ENCODE peak calls at places on chromosome 7, in nine cellular contexts. Y is suprapubic skin, U is psoas muscle, B is IMR-90, H is B cell, T is HCT116, V is epithelial cell of proximal tubule, A is GM23338, R is endothelial cell. X is an unnamed sample.

GRCh38 chr7:33841658-33842057 is 63.7 kb upstream of the BMPER start:
- DNase-seq in Y (no peak), U (peak), B (peak), H (no peak), T (no peak), V (no peak), A (no peak), R (no peak), X (no peak)

GRCh38 chr7:78539825-78540224 is 741.3 kb downstream of the PHTF2 start:
- DNase-seq in Y (no peak), U (no peak), B (no peak), H (no peak), T (no peak), V (no peak), A (no peak), R (no peak), X (no peak)

GRCh38 chr7:24050991-24051529 is 232.9 kb upstream of the NPY start:
- DNase-seq in Y (no peak), U (no peak), B (no peak), H (no peak), T (no peak), V (no peak), A (no peak), R (no peak), X (no peak)

GRCh38 chr7:23594879-23595604 is 2.1 kb upstream of the CCDC126 start:
- DNase-seq in Y (no peak), U (no peak), B (no peak), H (peak), T (peak), V (peak), A (no peak), R (no peak), X (no peak)

GRCh38 chr7:29734246-29734731 is 72.0 kb upstream of the WIPF3 start:
- DNase-seq in Y (no peak), U (no peak), B (no peak), H (no peak), T (no peak), V (no peak), A (no peak), R (no peak), X (no peak)

GRCh38 chr7:115417662-115418061 is 495.8 kb downstream of the MDFIC start:
- DNase-seq in Y (no peak), U (no peak), B (no peak), H (no peak), T (no peak), V (no peak), A (peak), R (no peak), X (no peak)

GRCh38 chr7:78090616-78091015 is 292.0 kb downstream of the PHTF2 start:
- DNase-seq in Y (no peak), U (no peak), B (peak), H (no peak), T (no peak), V (no peak), A (no peak), R (no peak), X (no peak)

GRCh38 chr7:20113423-20114027 is 103.7 kb downstream of the MACC1 start:
- DNase-seq in Y (no peak), U (no peak), B (no peak), H (peak), T (no peak), V (no peak), A (no peak), R (no peak), X (no peak)

GRCh38 chr7:82859106-82859850 is 303.4 kb downstream of the PCLO start:
- DNase-seq in Y (no peak), U (no peak), B (peak), H (no peak), T (no peak), V (peak), A (no peak), R (no peak), X (no peak)

GRCh38 chr7:30206942-30207341 is 72.2 kb downstream of the MTURN start:
- DNase-seq in Y (no peak), U (no peak), B (no peak), H (no peak), T (no peak), V (no peak), A (no peak), R (no peak), X (no peak)

GRCh38 chr7:29748286-29749099 is 57.8 kb upstream of the WIPF3 start:
- DNase-seq in Y (no peak), U (no peak), B (peak), H (no peak), T (peak), V (no peak), A (peak), R (no peak), X (no peak)

GRCh38 chr7:154598405-154598804 is 404.5 kb downstream of the PAXIP1 start:
- DNase-seq in Y (no peak), U (no peak), B (no peak), H (no peak), T (no peak), V (no peak), A (no peak), R (no peak), X (no peak)

GRCh38 chr7:151686826-151687225 is 167.1 kb upstream of the RHEB start:
- DNase-seq in Y (no peak), U (no peak), B (no peak), H (no peak), T (no peak), V (no peak), A (no peak), R (no peak), X (no peak)

GRCh38 chr7:6257602-6258001 is 14.8 kb downstream of the CYTH3 start:
- DNase-seq in Y (no peak), U (no peak), B (no peak), H (no peak), T (no peak), V (no peak), A (no peak), R (no peak), X (no peak)

GRCh38 chr7:155530601-155531000 is 15.8 kb downstream of the CNPY1 start:
- DNase-seq in Y (peak), U (no peak), B (no peak), H (peak), T (no peak), V (no peak), A (no peak), R (no peak), X (no peak)

GRCh38 chr7:153696242-153696641 is 356.0 kb upstream of the DPP6 start:
- DNase-seq in Y (no peak), U (no peak), B (no peak), H (no peak), T (no peak), V (no peak), A (no peak), R (no peak), X (no peak)

GRCh38 chr7:111137296-111138195 is 46.6 kb downstream of the LRRN3 start:
- DNase-seq in Y (no peak), U (no peak), B (peak), H (peak), T (no peak), V (no peak), A (no peak), R (no peak), X (no peak)

GRCh38 chr7:80831996-80832395 is 86.9 kb downstream of the SEMA3C start:
- DNase-seq in Y (no peak), U (no peak), B (peak), H (no peak), T (no peak), V (no peak), A (no peak), R (no peak), X (no peak)

GRCh38 chr7:112422842-112423496 is 27.3 kb upstream of the IFRD1 start:
- DNase-seq in Y (peak), U (peak), B (peak), H (no peak), T (peak), V (peak), A (peak), R (peak), X (no peak)

GRCh38 chr7:113013761-113014449 is 72.7 kb downstream of the GPR85 start:
- DNase-seq in Y (no peak), U (no peak), B (no peak), H (no peak), T (no peak), V (no peak), A (no peak), R (no peak), X (no peak)

GRCh38 chr7:118352854-118353453 is 128.4 kb downstream of the ANKRD7 start:
- DNase-seq in Y (no peak), U (no peak), B (no peak), H (no peak), T (peak), V (peak), A (peak), R (no peak), X (no peak)

GRCh38 chr7:132655071-132655761 is 78.9 kb upstream of the PLXNA4 start:
- DNase-seq in Y (no peak), U (peak), B (no peak), H (no peak), T (no peak), V (no peak), A (peak), R (peak), X (no peak)

GRCh38 chr7:82961240-82961639 is 201.4 kb downstream of the PCLO start:
- DNase-seq in Y (no peak), U (no peak), B (no peak), H (no peak), T (no peak), V (no peak), A (no peak), R (no peak), X (no peak)

GRCh38 chr7:43479042-43479441 is 103.9 kb upstream of the STK17A start:
- DNase-seq in Y (no peak), U (no peak), B (no peak), H (no peak), T (no peak), V (no peak), A (no peak), R (no peak), X (no peak)
- TF ChIP-seq CTCF in Y (no peak), U (no peak), B (no peak), H (no peak), T (no peak), V (no peak), A (no peak), R (no peak), X (no peak)

GRCh38 chr7:158327571-158328180 is 259.9 kb downstream of the PTPRN2 start:
- DNase-seq in Y (no peak), U (no peak), B (no peak), H (no peak), T (no peak), V (no peak), A (no peak), R (no peak), X (no peak)
- TF ChIP-seq CTCF in Y (no peak), U (no peak), B (no peak), H (no peak), T (no peak), V (no peak), A (no peak), R (no peak), X (no peak)

GRCh38 chr7:38428040-38428439 is 154.6 kb upstream of the TARP start:
- DNase-seq in Y (no peak), U (no peak), B (peak), H (no peak), T (no peak), V (no peak), A (no peak), R (no peak), X (no peak)

GRCh38 chr7:38425509-38425908 is 152.1 kb upstream of the TARP start:
- DNase-seq in Y (no peak), U (no peak), B (no peak), H (no peak), T (no peak), V (no peak), A (no peak), R (no peak), X (no peak)

GRCh38 chr7:38432080-38432479 is 158.6 kb upstream of the TARP start:
- DNase-seq in Y (no peak), U (no peak), B (no peak), H (no peak), T (no peak), V (no peak), A (no peak), R (no peak), X (no peak)

GRCh38 chr7:38427279-38427955 is 154.0 kb upstream of the TARP start:
- DNase-seq in Y (no peak), U (no peak), B (no peak), H (no peak), T (no peak), V (no peak), A (no peak), R (no peak), X (no peak)

DNA sequence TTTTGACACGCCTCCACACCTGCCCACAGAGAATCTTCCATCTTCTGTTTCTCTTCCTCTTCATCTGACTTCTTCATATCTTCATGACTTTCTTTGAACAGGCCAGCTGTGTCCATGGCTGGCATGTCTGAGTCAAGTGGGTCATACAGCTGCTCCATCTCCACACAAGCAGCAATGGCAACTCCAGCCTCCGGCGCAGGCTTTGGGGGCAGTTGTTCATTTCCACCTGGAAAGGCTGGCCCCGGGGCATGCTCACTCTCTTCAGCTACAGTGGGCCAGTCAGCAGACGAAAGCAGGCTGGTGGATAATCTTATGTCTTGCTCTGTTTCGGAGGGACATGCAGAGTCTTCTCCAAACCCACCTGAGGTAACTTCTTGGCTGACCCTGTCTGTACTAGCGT is 155.6 kb upstream of the TARP start:
- DNase-seq in Y (no peak), U (no peak), B (no peak), H (no peak), T (no peak), V (no peak), A (no peak), R (no peak), X (no peak)
- TF ChIP-seq CTCF in Y (no peak), U (no peak), B (no peak), H (no peak), T (no peak), V (no peak), A (no peak), R (no peak), X (no peak)

GRCh38 chr7:1268076-1268815 is 35.6 kb downstream of the UNCX start:
- DNase-seq in Y (no peak), U (peak), B (no peak), H (no peak), T (no peak), V (no peak), A (no peak), R (no peak), X (no peak)
- TF ChIP-seq CTCF in Y (no peak), U (no peak), B (no peak), H (no peak), T (no peak), V (no peak), A (no peak), R (no peak), X (no peak)

GRCh38 chr7:26843696-26844095 is 20.7 kb downstream of the SKAP2 start:
- DNase-seq in Y (no peak), U (no peak), B (peak), H (no peak), T (peak), V (no peak), A (peak), R (no peak), X (no peak)
- TF ChIP-seq CTCF in Y (no peak), U (no peak), B (peak), H (no peak), T (peak), V (peak), A (peak), R (no peak), X (no peak)

GRCh38 chr7:95395755-95396135 is 430 bp downstream of the PON3 start:
- DNase-seq in Y (no peak), U (no peak), B (no peak), H (no peak), T (no peak), V (no peak), A (peak), R (no peak), X (no peak)

GRCh38 chr7:95394370-95394769 is 1.8 kb downstream of the PON3 start:
- DNase-seq in Y (no peak), U (no peak), B (no peak), H (no peak), T (no peak), V (no peak), A (no peak), R (no peak), X (no peak)

GRCh38 chr7:95397381-95397780 is 1.2 kb upstream of the PON3 start:
- DNase-seq in Y (no peak), U (no peak), B (no peak), H (no peak), T (no peak), V (no peak), A (no peak), R (no peak), X (no peak)

GRCh38 chr7:95398155-95398940 is 2.2 kb upstream of the PON3 start:
- DNase-seq in Y (no peak), U (no peak), B (no peak), H (no peak), T (no peak), V (no peak), A (no peak), R (no peak), X (no peak)

GRCh38 chr7:95396136-95397032 is at the start of gene PON3:
- DNase-seq in Y (no peak), U (peak), B (no peak), H (no peak), T (peak), V (no peak), A (peak), R (peak), X (no peak)
- TF ChIP-seq CTCF in Y (no peak), U (no peak), B (no peak), H (peak), T (peak), V (no peak), A (peak), R (peak), X (no peak)

GRCh38 chr7:104096683-104097082 is 107.2 kb upstream of the RELN start:
- DNase-seq in Y (no peak), U (no peak), B (peak), H (no peak), T (peak), V (no peak), A (peak), R (peak), X (no peak)
- TF ChIP-seq CTCF in Y (no peak), U (no peak), B (peak), H (no peak), T (peak), V (peak), A (peak), R (no peak), X (no peak)

GRCh38 chr7:70635633-70636032 is 496.3 kb upstream of the GALNT17 start:
- DNase-seq in Y (no peak), U (no peak), B (no peak), H (no peak), T (no peak), V (no peak), A (no peak), R (no peak), X (no peak)
- TF ChIP-seq CTCF in Y (no peak), U (no peak), B (no peak), H (no peak), T (no peak), V (no peak), A (no peak), R (no peak), X (no peak)

GRCh38 chr7:158325530-158326381 is 261.9 kb downstream of the PTPRN2 start:
- DNase-seq in Y (no peak), U (no peak), B (no peak), H (no peak), T (no peak), V (no peak), A (peak), R (no peak), X (no peak)
- TF ChIP-seq CTCF in Y (peak), U (peak), B (no peak), H (no peak), T (no peak), V (no peak), A (peak), R (no peak), X (no peak)

DNA sequence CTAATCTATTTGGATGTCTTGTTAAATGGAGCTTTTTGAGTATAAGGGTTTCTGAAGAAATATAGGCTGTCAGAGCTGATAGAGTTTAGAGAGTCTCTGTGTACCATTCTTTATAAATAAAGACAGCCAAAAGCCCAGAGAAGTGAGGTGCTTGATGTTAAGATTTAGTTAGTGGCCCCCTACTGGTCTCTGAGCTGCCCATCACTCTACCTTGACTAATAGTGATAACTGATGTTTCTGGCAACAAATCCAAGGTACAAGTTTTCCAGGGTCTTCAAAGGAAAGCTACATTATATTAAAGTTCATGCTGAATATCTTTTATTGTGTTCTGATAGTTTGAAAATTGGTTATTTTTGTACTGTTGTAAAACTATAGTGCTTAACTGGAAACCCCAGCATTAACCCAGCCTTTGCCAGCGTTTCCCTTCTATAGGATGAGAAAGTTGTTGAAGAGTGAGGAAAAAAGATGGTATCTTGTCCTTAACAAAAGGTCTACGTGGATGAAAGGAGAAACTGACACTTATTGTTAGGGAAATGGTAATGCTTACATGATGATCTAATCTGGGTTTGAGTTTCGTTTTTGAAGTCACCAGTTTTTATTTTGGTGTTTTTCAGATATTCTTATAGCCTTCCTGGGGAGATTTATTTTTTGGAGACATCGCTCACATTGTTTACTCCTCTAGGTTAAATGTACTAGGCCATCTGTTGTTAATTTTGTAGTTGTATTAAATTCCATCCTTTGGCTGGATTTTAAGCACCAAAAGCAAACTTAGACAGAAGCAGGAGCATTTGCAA is 79.0 kb downstream of the AUTS2 start:
- DNase-seq in Y (no peak), U (no peak), B (no peak), H (no peak), T (no peak), V (no peak), A (peak), R (no peak), X (no peak)
- TF ChIP-seq CTCF in Y (no peak), U (peak), B (no peak), H (peak), T (no peak), V (peak), A (peak), R (peak), X (peak)